ENCODE peak calls at places on chromosomes 3 and 15, in ten cellular contexts. K is GM12878, Y is body of pancreas, C is A549, I is colonic mucosa, U is left lung, R is ascending aorta, S is heart right ventricle, A is mammary epithelial cell, W is heart left ventricle. Q is an unnamed sample.

GRCh38 chr3:104952587-104952986 is 414.1 kb upstream of the ALCAM start:
- DNase-seq in K (no peak), Y (no peak), C (peak; percentile 7), I (no peak), U (no peak), R (no peak), S (no peak), A (peak; percentile 91), W (no peak), Q (no peak)

GRCh38 chr15:39680868-39681267 is 100.0 kb downstream of the THBS1 start:
- DNase-seq in K (no peak), Y (no peak), C (no peak), I (no peak), U (no peak), R (no peak), S (no peak), A (no peak), W (no peak), Q (no peak)

GRCh38 chr3:71310595-71311319 is 272.8 kb downstream of the FOXP1 start:
- DNase-seq in K (no peak), Y (no peak), C (no peak), I (no peak), U (no peak), R (no peak), S (peak; percentile 46), A (peak; percentile 31), W (peak; percentile 77), Q (no peak)

GRCh38 chr3:154745925-154746324 is 315.9 kb upstream of the GPR149 start:
- DNase-seq in K (no peak), Y (no peak), C (no peak), I (no peak), U (no peak), R (no peak), S (no peak), A (no peak), W (no peak), Q (no peak)

GRCh38 chr3:59052803-59053411 is 3.1 kb upstream of the CFAP20DC start:
- DNase-seq in K (no peak), Y (peak; percentile 19), C (no peak), I (peak; percentile 30), U (no peak), R (no peak), S (no peak), A (peak; percentile 59), W (no peak), Q (peak; percentile 26)

GRCh38 chr15:79924379-79924778 is 27.6 kb upstream of the MTHFS start:
- DNase-seq in K (no peak), Y (peak; percentile 25), C (no peak), I (no peak), U (peak; percentile 72), R (no peak), S (no peak), A (no peak), W (no peak), Q (no peak)

GRCh38 chr3:119342176-119342575 is 48.0 kb downstream of the ARHGAP31 start:
- DNase-seq in K (no peak), Y (no peak), C (no peak), I (no peak), U (no peak), R (no peak), S (no peak), A (no peak), W (no peak), Q (no peak)

GRCh38 chr15:76065267-76065666 is 5.5 kb downstream of the TMEM266 start:
- DNase-seq in K (no peak), Y (no peak), C (no peak), I (no peak), U (no peak), R (no peak), S (no peak), A (no peak), W (no peak), Q (no peak)

GRCh38 chr3:21357241-21357640 is 393.8 kb downstream of the ZNF385D start:
- DNase-seq in K (no peak), Y (no peak), C (no peak), I (no peak), U (no peak), R (no peak), S (no peak), A (no peak), W (no peak), Q (no peak)

GRCh38 chr3:14525685-14526631 is 14.2 kb downstream of the GRIP2 start:
- DNase-seq in K (no peak), Y (no peak), C (no peak), I (no peak), U (peak; percentile 54), R (no peak), S (no peak), A (peak; percentile 19), W (peak; percentile 35), Q (peak; percentile 33)

GRCh38 chr15:42001236-42001635 is 19.6 kb downstream of the PLA2G4E start:
- DNase-seq in K (no peak), Y (no peak), C (no peak), I (no peak), U (no peak), R (no peak), S (no peak), A (no peak), W (no peak), Q (no peak)

DNA sequence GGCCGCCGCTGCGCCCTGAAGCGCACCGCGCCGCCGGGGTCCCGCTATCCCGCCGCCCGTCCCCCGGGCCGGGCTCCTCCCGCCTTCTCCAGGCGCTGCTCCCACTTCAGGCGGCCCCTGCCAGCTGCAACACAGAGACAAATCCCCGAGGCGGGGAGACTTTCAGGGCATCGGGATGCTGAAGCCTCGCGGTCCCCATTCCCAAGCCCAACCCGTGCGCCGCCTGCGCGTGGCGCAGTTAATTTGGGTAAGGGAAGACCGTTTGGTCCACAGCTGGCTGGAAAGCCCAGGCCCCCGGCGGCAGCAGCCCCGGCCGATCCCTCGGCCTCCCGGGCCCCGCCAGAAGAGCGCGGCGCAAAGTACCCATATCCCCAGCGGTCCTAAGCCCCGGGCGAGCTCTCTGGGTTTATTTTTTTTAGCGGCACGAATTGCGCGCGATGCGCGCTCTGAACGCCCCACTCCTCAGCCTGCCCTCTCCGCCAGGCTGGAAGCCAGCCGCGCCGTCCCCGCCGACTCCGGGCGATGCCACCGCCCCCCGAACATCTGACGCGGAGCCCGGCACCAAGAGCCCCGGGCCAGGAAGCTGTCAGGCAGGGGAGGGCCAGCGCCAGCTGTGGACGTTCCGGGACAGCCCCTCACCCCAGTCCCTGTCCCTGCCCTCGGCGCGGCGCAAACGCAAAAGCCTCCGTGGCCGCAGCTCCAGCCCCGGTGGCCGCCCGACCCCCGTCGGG is 517 bp downstream of the FBN1 start:
- DNase-seq in K (no peak), Y (peak; percentile 15), C (peak; percentile 13), I (no peak), U (peak; percentile 86), R (no peak), S (peak; percentile 42), A (peak; percentile 63), W (peak; percentile 62), Q (no peak)
- H3K27ac ChIP-seq in K (peak overlapping the region; percentile 56), Y (peak overlapping the region; percentile 33), C (peak overlapping the region; percentile 88), I (peak overlapping the region; percentile 71), U (peak overlapping the region; percentile 62), R (peak overlapping the region; percentile 97), S (peak overlapping the region; percentile 91), A (no peak overlapping the region), W (peak overlapping the region; percentile 83), Q (no peak overlapping the region)

GRCh38 chr15:27121672-27122071 is 150.7 kb downstream of the GABRG3 start:
- DNase-seq in K (no peak), Y (no peak), C (no peak), I (no peak), U (no peak), R (no peak), S (no peak), A (no peak), W (no peak), Q (no peak)

GRCh38 chr15:27127834-27128570 is 157.0 kb downstream of the GABRG3 start:
- DNase-seq in K (no peak), Y (no peak), C (no peak), I (no peak), U (no peak), R (no peak), S (no peak), A (no peak), W (no peak), Q (no peak)

GRCh38 chr15:27126449-27126848 is 155.5 kb downstream of the GABRG3 start:
- DNase-seq in K (no peak), Y (no peak), C (no peak), I (no peak), U (peak; percentile 44), R (no peak), S (no peak), A (no peak), W (no peak), Q (no peak)

GRCh38 chr15:27123808-27124207 is 152.8 kb downstream of the GABRG3 start:
- DNase-seq in K (no peak), Y (no peak), C (no peak), I (no peak), U (no peak), R (no peak), S (no peak), A (no peak), W (no peak), Q (no peak)

GRCh38 chr15:27124287-27124830 is 153.4 kb downstream of the GABRG3 start:
- DNase-seq in K (no peak), Y (no peak), C (no peak), I (no peak), U (no peak), R (no peak), S (no peak), A (no peak), W (no peak), Q (peak; percentile 16)
- H3K9me3 ChIP-seq in K (no peaks in the 10 kb centered on the region), Y (no peaks in the 10 kb centered on the region), C (peaks cover under 1% of the 10 kb centered on the region), I (no peaks in the 10 kb centered on the region), U (no peaks in the 10 kb centered on the region), R (no peaks in the 10 kb centered on the region), S (no peaks in the 10 kb centered on the region), A (peaks cover 52% of the 10 kb centered on the region), W (no peaks in the 10 kb centered on the region), Q (no peaks in the 10 kb centered on the region)

DNA sequence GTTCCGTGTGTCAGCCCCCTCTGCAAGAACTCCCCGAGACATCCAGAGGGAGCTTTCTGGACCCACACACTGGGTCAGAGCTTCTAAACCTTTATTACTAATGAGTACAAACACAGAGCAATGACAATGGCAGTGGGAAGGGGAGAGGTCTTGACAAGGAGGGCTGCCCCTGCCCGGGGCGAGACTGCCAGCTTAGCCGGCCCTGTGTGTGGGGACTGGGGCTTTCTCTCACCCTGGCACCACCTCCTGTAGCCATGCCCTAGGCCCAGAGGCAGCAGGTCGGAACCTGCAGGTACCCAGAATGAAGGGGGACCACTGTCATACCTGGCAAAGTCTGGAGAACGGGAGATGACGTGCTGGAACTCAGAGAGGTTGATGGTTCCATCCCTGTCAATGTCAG is 3.1 kb downstream of the CIB1 start:
- DNase-seq in K (no peak), Y (no peak), C (no peak), I (no peak), U (no peak), R (no peak), S (no peak), A (no peak), W (no peak), Q (no peak)
- H3K27ac ChIP-seq in K (peak overlapping the region; percentile 66), Y (peak overlapping the region; percentile 93), C (no peak overlapping the region), I (peak overlapping the region; percentile 99), U (peak overlapping the region; percentile 70), R (no peak overlapping the region), S (peak overlapping the region; percentile 76), A (no peak overlapping the region), W (peak overlapping the region; percentile 95), Q (peak overlapping the region; percentile 94)

DNA sequence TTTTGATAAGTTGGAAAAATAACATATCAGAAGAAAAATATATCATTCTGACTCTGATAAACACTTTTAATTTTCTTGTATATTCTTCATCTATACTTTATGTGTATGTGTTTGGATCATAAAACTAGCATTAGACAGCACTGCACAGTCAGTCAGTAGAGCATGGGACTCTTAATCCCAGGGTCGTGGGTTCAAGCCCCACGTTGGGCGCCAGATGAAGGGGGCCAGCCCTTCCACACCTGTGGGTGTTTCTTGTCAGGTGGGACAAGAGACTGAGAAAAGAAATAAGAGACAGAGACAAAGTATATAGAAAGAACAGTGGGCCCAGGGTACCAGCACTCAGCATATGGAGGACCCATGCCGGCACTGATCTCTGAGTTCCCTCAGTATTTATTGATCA is 546.0 kb upstream of the NR2F2 start:
- DNase-seq in K (no peak), Y (no peak), C (no peak), I (no peak), U (no peak), R (no peak), S (no peak), A (no peak), W (no peak), Q (no peak)
- H3K9me3 ChIP-seq in K (peaks cover 2% of the 10 kb centered on the region), Y (peaks cover 3% of the 10 kb centered on the region), C (peaks cover 35% of the 10 kb centered on the region), I (no peaks in the 10 kb centered on the region), U (no peaks in the 10 kb centered on the region), R (peaks cover 17% of the 10 kb centered on the region), S (peaks cover 16% of the 10 kb centered on the region), A (peaks cover 15% of the 10 kb centered on the region), W (peaks cover 3% of the 10 kb centered on the region), Q (peaks cover 3% of the 10 kb centered on the region)